ENCODE peak calls at places on chromosome 2, in five cellular contexts. D is foreskin keratinocyte, B is uterus, E is coronary artery, L is kidney. X is an unnamed sample.

GRCh38 chr2:126970583-126970982 is 71.9 kb downstream of the TEX51 start:
- DNase-seq in D (no peak), B (no peak), E (no peak), L (no peak), X (no peak)

GRCh38 chr2:191180712-191181111 is 29.9 kb upstream of the STAT4 start:
- DNase-seq in D (peak; percentile 53), B (no peak), E (no peak), L (no peak), X (no peak)

GRCh38 chr2:120104002-120104467 is 91.2 kb downstream of the EPB41L5 start:
- DNase-seq in D (peak; percentile 100), B (no peak), E (no peak), L (no peak), X (no peak)

GRCh38 chr2:149741646-149742045 is 154.1 kb upstream of the MMADHC start:
- DNase-seq in D (peak; percentile 88), B (no peak), E (no peak), L (no peak), X (no peak)

GRCh38 chr2:150047731-150048130 is 439.7 kb downstream of the RND3 start:
- DNase-seq in D (no peak), B (no peak), E (no peak), L (no peak), X (no peak)

GRCh38 chr2:191396794-191397193 is 151.6 kb downstream of the MYO1B start:
- DNase-seq in D (no peak), B (no peak), E (no peak), L (no peak), X (no peak)

GRCh38 chr2:227374158-227374557 is 4.9 kb downstream of the TM4SF20 start:
- DNase-seq in D (no peak), B (no peak), E (no peak), L (no peak), X (no peak)

GRCh38 chr2:3044587-3045317 is 332.9 kb downstream of the EIPR1 start:
- DNase-seq in D (no peak), B (no peak), E (no peak), L (no peak), X (no peak)

GRCh38 chr2:165238295-165238694 is 919 bp upstream of the SCN2A start:
- DNase-seq in D (no peak), B (no peak), E (no peak), L (no peak), X (no peak)

GRCh38 chr2:144230452-144231085 is 289.4 kb downstream of the ZEB2 start:
- DNase-seq in D (peak; percentile 26), B (no peak), E (no peak), L (no peak), X (no peak)

GRCh38 chr2:224334083-224334482 is 67.8 kb downstream of the FAM124B start:
- DNase-seq in D (no peak), B (no peak), E (no peak), L (no peak), X (no peak)

GRCh38 chr2:8478133-8478793 is 203.6 kb upstream of the ID2 start:
- DNase-seq in D (no peak), B (no peak), E (no peak), L (no peak), X (no peak)

GRCh38 chr2:53827398-53828175 is 32.2 kb downstream of the GPR75 start:
- DNase-seq in D (no peak), B (no peak), E (no peak), L (no peak), X (no peak)

GRCh38 chr2:1584051-1584531 is 160.2 kb downstream of the PXDN start:
- DNase-seq in D (no peak), B (no peak), E (no peak), L (peak; percentile 69), X (no peak)

GRCh38 chr2:128867936-128868636 is 549.4 kb upstream of the HS6ST1 start:
- DNase-seq in D (no peak), B (no peak), E (no peak), L (no peak), X (no peak)

GRCh38 chr2:44351088-44351487 is 10.2 kb downstream of the PREPL start:
- DNase-seq in D (no peak), B (no peak), E (no peak), L (no peak), X (no peak)

GRCh38 chr2:203002054-203002821 is 12.4 kb upstream of the NBEAL1 start:
- DNase-seq in D (peak; percentile 95), B (no peak), E (no peak), L (no peak), X (no peak)

GRCh38 chr2:47065771-47066380 is 89.2 kb downstream of the STPG4 start:
- DNase-seq in D (peak; percentile 54), B (no peak), E (no peak), L (no peak), X (no peak)

GRCh38 chr2:239274391-239275001 is 126.3 kb downstream of the HDAC4 start:
- DNase-seq in D (peak; percentile 25), B (peak; percentile 53), E (peak; percentile 82), L (no peak), X (no peak)

GRCh38 chr2:65409045-65409444 is 23.4 kb downstream of the SPRED2 start:
- DNase-seq in D (no peak), B (no peak), E (no peak), L (no peak), X (no peak)

GRCh38 chr2:27954261-27954673 is 63.7 kb downstream of the BABAM2 start:
- DNase-seq in D (no peak), B (no peak), E (no peak), L (no peak), X (no peak)
- TF ChIP-seq CTCF in D (no peak), B (no peak), E (no peak), L (no peak), X (no peak)

DNA sequence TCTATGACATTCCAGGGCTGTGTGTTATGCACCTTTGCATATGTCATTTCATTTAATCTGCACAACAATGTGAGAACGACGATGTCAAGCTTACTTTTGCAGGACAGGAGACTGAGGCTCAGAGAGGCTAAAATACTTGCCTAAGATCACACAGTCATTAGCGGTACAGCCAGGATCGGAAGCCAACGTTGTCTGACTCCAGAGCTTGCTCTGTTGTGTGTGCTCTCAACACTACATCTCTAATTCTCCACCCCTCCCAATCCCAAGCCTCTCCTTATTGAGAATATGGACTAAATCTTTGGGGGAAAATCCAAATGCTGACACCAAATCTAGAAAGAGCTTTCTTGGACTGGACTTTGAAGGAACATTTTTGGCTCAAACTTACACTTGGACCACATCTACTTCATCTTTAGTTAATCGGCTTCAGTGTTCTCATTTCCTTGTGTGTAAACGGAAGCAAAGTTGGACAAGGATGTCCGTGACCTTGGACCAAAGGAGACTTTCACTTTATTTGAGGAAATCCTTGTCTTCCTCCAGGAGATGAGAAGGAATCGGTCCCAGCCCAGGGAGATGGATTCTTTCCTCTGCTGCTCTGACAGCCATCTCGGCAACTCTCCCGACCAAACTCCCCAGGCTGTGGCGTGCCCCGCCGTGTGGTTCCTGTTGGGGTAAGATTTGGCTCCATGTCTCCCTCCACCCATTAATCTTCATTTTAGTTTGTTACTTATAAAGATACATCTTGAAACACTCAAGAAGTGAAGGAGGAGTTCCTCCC is 242.4 kb downstream of the LPIN1 start:
- DNase-seq in D (no peak), B (peak; percentile 43), E (no peak), L (peak; percentile 70), X (no peak)
- TF ChIP-seq CTCF in D (no peak), B (no peak), E (no peak), L (no peak), X (no peak)

GRCh38 chr2:158996378-158996993 is 28.0 kb downstream of the TANC1 start:
- DNase-seq in D (no peak), B (no peak), E (no peak), L (no peak), X (no peak)
- TF ChIP-seq CTCF in D (peak; percentile 43), B (no peak), E (no peak), L (no peak), X (peak; percentile 91)

GRCh38 chr2:133197156-133197555 is 371.1 kb downstream of the NCKAP5 start:
- DNase-seq in D (peak; percentile 65), B (no peak), E (no peak), L (no peak), X (no peak)

GRCh38 chr2:133194068-133194655 is 374.1 kb downstream of the NCKAP5 start:
- DNase-seq in D (no peak), B (no peak), E (no peak), L (no peak), X (no peak)

GRCh38 chr2:133194777-133195335 is 373.4 kb downstream of the NCKAP5 start:
- DNase-seq in D (no peak), B (no peak), E (no peak), L (no peak), X (no peak)

GRCh38 chr2:133193544-133193943 is 374.7 kb downstream of the NCKAP5 start:
- DNase-seq in D (no peak), B (no peak), E (no peak), L (no peak), X (no peak)

GRCh38 chr2:133192028-133192427 is 376.2 kb downstream of the NCKAP5 start:
- DNase-seq in D (no peak), B (no peak), E (no peak), L (no peak), X (no peak)
- TF ChIP-seq CTCF in D (peak; percentile 20), B (no peak), E (no peak), L (no peak), X (peak; percentile 32)

DNA sequence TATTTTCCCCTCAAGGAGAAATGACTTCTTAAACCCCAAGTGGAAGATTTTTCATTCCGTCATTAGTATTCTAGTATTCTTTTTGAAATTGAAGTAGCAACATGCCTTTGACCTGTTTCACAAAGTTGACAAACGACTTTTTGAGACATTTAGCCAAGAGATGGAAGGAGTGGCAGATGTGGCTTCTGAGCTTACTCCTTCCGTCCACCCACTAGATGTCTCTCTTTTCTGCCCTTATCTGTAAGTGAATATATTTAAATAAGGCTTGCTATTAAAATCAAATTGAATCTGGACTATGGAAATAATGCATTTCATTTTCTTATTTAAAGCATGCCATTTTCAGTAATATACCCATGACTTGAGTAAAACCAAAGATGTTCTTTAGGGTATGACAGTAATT is 74.1 kb downstream of the ACTR3 start:
- DNase-seq in D (no peak), B (no peak), E (no peak), L (no peak), X (no peak)
- TF ChIP-seq CTCF in D (peak; percentile 33), B (no peak), E (no peak), L (no peak), X (no peak)

DNA sequence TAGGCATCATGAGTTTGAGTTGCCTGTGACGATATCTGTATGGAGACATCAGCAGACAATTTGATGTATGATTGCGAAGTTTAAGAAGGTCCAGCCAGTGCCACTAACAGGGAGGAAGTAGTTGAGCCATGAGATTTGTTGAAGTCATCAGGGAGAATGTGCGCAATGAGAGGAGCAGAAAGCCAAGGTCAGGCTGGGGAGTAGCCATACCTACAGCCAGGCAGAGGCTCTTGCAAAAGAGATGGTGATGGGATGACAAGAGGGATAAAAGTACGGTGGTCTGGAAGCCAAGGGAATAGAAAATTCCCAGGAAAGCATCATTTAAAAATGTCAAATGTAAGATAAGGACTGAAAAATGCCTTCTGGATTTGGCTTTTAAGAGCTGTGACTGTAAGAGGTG is 51.2 kb downstream of the LIMS1 start:
- DNase-seq in D (no peak), B (peak; percentile 72), E (no peak), L (no peak), X (no peak)
- TF ChIP-seq CTCF in D (no peak), B (no peak), E (no peak), L (no peak), X (no peak)